ENCODE peak calls at places on chromosomes 12 and 14, in seven cellular contexts. One of them, this sample, is unnamed. For H3K4me1, the result is how much of the 10 kb centered on the place peaks cover.

GRCh38 chr12:25051583-25052190 is 102.8 kb upstream of the BCAT1 start:
- DNase-seq in left ventricle myocardium inferior: no peak
- DNase-seq in HCT116: no peak
- DNase-seq in effector memory CD4-positive, alpha-beta T cell: peak
- DNase-seq in prostate gland: no peak
- DNase-seq in fibroblast of lung: no peak
- DNase-seq in H1: no peak
- DNase-seq in this sample: no peak

GRCh38 chr12:52813203-52813819 is 605 bp downstream of the KRT4 start:
- DNase-seq in left ventricle myocardium inferior: no peak
- DNase-seq in HCT116: no peak
- DNase-seq in effector memory CD4-positive, alpha-beta T cell: no peak
- DNase-seq in prostate gland: no peak
- DNase-seq in fibroblast of lung: no peak
- DNase-seq in H1: no peak
- DNase-seq in this sample: no peak

GRCh38 chr12:124305776-124306685 is 11.1 kb downstream of the RFLNA start:
- DNase-seq in left ventricle myocardium inferior: no peak
- DNase-seq in HCT116: no peak
- DNase-seq in effector memory CD4-positive, alpha-beta T cell: no peak
- DNase-seq in prostate gland: no peak
- DNase-seq in fibroblast of lung: no peak
- DNase-seq in H1: no peak
- DNase-seq in this sample: no peak

GRCh38 chr14:96103560-96104460 is 64.6 kb downstream of the C14orf132 start:
- DNase-seq in left ventricle myocardium inferior: no peak
- DNase-seq in HCT116: no peak
- DNase-seq in effector memory CD4-positive, alpha-beta T cell: no peak
- DNase-seq in prostate gland: no peak
- DNase-seq in fibroblast of lung: no peak
- DNase-seq in H1: no peak
- DNase-seq in this sample: no peak

GRCh38 chr14:68599896-68600620 is 192.8 kb downstream of the ZFP36L1 start:
- DNase-seq in left ventricle myocardium inferior: no peak
- DNase-seq in HCT116: no peak
- DNase-seq in effector memory CD4-positive, alpha-beta T cell: no peak
- DNase-seq in prostate gland: no peak
- DNase-seq in fibroblast of lung: no peak
- DNase-seq in H1: no peak
- DNase-seq in this sample: no peak

GRCh38 chr12:14443531-14443930 is 78.0 kb downstream of the ATF7IP start:
- DNase-seq in left ventricle myocardium inferior: no peak
- DNase-seq in HCT116: no peak
- DNase-seq in effector memory CD4-positive, alpha-beta T cell: no peak
- DNase-seq in prostate gland: no peak
- DNase-seq in fibroblast of lung: no peak
- DNase-seq in H1: no peak
- DNase-seq in this sample: no peak

GRCh38 chr12:19312637-19313036 is 126.7 kb upstream of the AEBP2 start:
- DNase-seq in left ventricle myocardium inferior: no peak
- DNase-seq in HCT116: no peak
- DNase-seq in effector memory CD4-positive, alpha-beta T cell: no peak
- DNase-seq in prostate gland: no peak
- DNase-seq in fibroblast of lung: no peak
- DNase-seq in H1: no peak
- DNase-seq in this sample: no peak

GRCh38 chr14:38208825-38209562 is 1.3 kb downstream of the SSTR1 start:
- DNase-seq in left ventricle myocardium inferior: peak
- DNase-seq in HCT116: no peak
- DNase-seq in effector memory CD4-positive, alpha-beta T cell: no peak
- DNase-seq in prostate gland: no peak
- DNase-seq in fibroblast of lung: peak
- DNase-seq in H1: no peak
- DNase-seq in this sample: peak

GRCh38 chr12:12704593-12705230 is 8.7 kb upstream of the GPR19 start:
- DNase-seq in left ventricle myocardium inferior: no peak
- DNase-seq in HCT116: peak
- DNase-seq in effector memory CD4-positive, alpha-beta T cell: no peak
- DNase-seq in prostate gland: peak
- DNase-seq in fibroblast of lung: peak
- DNase-seq in H1: no peak
- DNase-seq in this sample: peak

GRCh38 chr14:104732931-104733681 is 9.1 kb downstream of the ADSS1 start:
- DNase-seq in left ventricle myocardium inferior: no peak
- DNase-seq in HCT116: no peak
- DNase-seq in effector memory CD4-positive, alpha-beta T cell: no peak
- DNase-seq in prostate gland: no peak
- DNase-seq in fibroblast of lung: no peak
- DNase-seq in H1: no peak
- DNase-seq in this sample: peak

DNA sequence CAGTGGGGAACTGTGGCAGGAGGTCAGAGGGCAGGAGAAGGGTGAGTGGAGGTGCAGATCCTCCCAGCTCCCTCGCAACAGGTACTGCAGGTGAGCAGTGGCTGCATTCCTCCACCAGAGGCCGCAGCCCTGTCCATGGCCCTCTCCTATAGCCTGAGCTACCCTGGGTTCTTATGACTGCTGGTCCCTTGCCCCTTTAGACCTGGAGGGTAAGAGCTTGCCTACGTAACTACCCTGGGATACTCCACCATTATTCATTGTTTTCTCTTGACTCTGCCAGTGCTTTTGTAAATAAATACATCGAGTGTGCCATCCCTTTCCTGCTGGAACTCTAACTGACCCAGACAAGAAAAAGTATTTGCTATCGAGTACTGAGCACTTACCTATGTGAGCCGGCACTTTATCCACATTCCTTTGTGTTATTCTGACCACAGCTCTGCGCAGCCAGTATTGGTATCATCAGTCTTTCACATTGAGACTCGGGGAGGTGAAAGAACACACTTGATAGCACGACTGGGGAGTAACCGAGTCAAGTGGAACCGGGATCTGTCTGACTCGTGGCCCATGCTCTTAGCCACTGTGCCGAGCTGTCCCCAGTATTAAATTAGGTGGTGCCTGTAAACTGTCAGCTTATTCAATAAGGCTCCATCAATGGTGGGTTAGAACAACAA is 38.5 kb downstream of the LTBP2 start:
- DNase-seq in left ventricle myocardium inferior: no peak
- DNase-seq in HCT116: no peak
- DNase-seq in effector memory CD4-positive, alpha-beta T cell: no peak
- DNase-seq in prostate gland: no peak
- DNase-seq in fibroblast of lung: peak
- DNase-seq in H1: no peak
- DNase-seq in this sample: no peak
- H3K4me1 ChIP-seq in left ventricle myocardium inferior: under half
- H3K4me1 ChIP-seq in HCT116: under half
- H3K4me1 ChIP-seq in effector memory CD4-positive, alpha-beta T cell: under half
- H3K4me1 ChIP-seq in prostate gland: under half
- H3K4me1 ChIP-seq in fibroblast of lung: half or more
- H3K4me1 ChIP-seq in H1: under half
- H3K4me1 ChIP-seq in this sample: under half

GRCh38 chr12:49109631-49110172 is 945 bp downstream of the LMBR1L start:
- DNase-seq in left ventricle myocardium inferior: no peak
- DNase-seq in HCT116: no peak
- DNase-seq in effector memory CD4-positive, alpha-beta T cell: no peak
- DNase-seq in prostate gland: no peak
- DNase-seq in fibroblast of lung: peak
- DNase-seq in H1: no peak
- DNase-seq in this sample: no peak
- H3K27ac ChIP-seq in left ventricle myocardium inferior: peak
- H3K27ac ChIP-seq in HCT116: no peak
- H3K27ac ChIP-seq in effector memory CD4-positive, alpha-beta T cell: peak
- H3K27ac ChIP-seq in prostate gland: peak
- H3K27ac ChIP-seq in fibroblast of lung: peak
- H3K27ac ChIP-seq in H1: no peak
- H3K27ac ChIP-seq in this sample: peak

GRCh38 chr12:49397000-49397399 is 29.7 kb downstream of the SPATS2 start:
- DNase-seq in left ventricle myocardium inferior: no peak
- DNase-seq in HCT116: no peak
- DNase-seq in effector memory CD4-positive, alpha-beta T cell: no peak
- DNase-seq in prostate gland: no peak
- DNase-seq in fibroblast of lung: no peak
- DNase-seq in H1: no peak
- DNase-seq in this sample: no peak

GRCh38 chr12:49403887-49404517 is 36.7 kb downstream of the SPATS2 start:
- DNase-seq in left ventricle myocardium inferior: no peak
- DNase-seq in HCT116: no peak
- DNase-seq in effector memory CD4-positive, alpha-beta T cell: no peak
- DNase-seq in prostate gland: peak
- DNase-seq in fibroblast of lung: no peak
- DNase-seq in H1: no peak
- DNase-seq in this sample: no peak

DNA sequence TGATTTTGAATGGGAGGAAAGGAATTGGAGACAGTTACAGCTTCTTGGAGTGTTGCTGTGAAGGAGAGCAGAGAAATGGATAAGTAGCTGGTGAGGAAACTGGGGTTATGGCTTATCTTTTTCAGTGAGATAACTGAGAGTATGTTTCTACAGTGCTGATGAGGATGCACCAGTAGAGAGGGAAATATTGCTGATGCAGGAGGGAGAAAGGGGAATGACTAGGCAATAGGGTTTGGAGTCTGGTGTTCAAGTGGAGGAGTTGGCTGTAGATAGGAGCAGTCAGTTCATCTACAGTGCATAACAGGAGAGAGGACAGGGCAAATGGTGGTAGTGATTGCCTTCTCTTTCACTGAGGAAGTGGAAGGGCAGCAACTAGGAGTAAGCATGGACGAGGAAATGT is 33.0 kb downstream of the SPATS2 start:
- DNase-seq in left ventricle myocardium inferior: no peak
- DNase-seq in HCT116: no peak
- DNase-seq in effector memory CD4-positive, alpha-beta T cell: no peak
- DNase-seq in prostate gland: no peak
- DNase-seq in fibroblast of lung: no peak
- DNase-seq in H1: no peak
- DNase-seq in this sample: no peak
- H3K4me1 ChIP-seq in left ventricle myocardium inferior: under half
- H3K4me1 ChIP-seq in HCT116: under half
- H3K4me1 ChIP-seq in effector memory CD4-positive, alpha-beta T cell: under half
- H3K4me1 ChIP-seq in prostate gland: under half
- H3K4me1 ChIP-seq in fibroblast of lung: under half
- H3K4me1 ChIP-seq in H1: under half
- H3K4me1 ChIP-seq in this sample: under half

GRCh38 chr12:247271-247670 is 15.4 kb downstream of the SLC6A13 start:
- DNase-seq in left ventricle myocardium inferior: no peak
- DNase-seq in HCT116: no peak
- DNase-seq in effector memory CD4-positive, alpha-beta T cell: no peak
- DNase-seq in prostate gland: no peak
- DNase-seq in fibroblast of lung: no peak
- DNase-seq in H1: no peak
- DNase-seq in this sample: no peak
- H3K27ac ChIP-seq in left ventricle myocardium inferior: no peak
- H3K27ac ChIP-seq in HCT116: no peak
- H3K27ac ChIP-seq in effector memory CD4-positive, alpha-beta T cell: no peak
- H3K27ac ChIP-seq in prostate gland: no peak
- H3K27ac ChIP-seq in fibroblast of lung: no peak
- H3K27ac ChIP-seq in H1: no peak
- H3K27ac ChIP-seq in this sample: no peak

This sample was measured in right cardiac atrium.